ENCODE peak calls at places on chromosomes 13 and 19, in eight cellular contexts. One of them, this sample, is unnamed.

GRCh38 chr13:23598371-23598770 is 28.2 kb downstream of the TNFRSF19 start:
- DNase-seq in adrenal gland: no peak
- DNase-seq in testis: no peak
- DNase-seq in neural progenitor cell: no peak
- DNase-seq in Karpas-422: no peak
- DNase-seq in mammary epithelial cell: no peak
- DNase-seq in fibroblast of lung: peak; percentile 55
- DNase-seq in cardiac muscle cell: no peak
- DNase-seq in this sample: no peak

GRCh38 chr13:109783815-109784589 is 2.4 kb downstream of the IRS2 start:
- DNase-seq in Karpas-422: no peak
- DNase-seq in testis: no peak
- DNase-seq in neural progenitor cell: no peak
- DNase-seq in cardiac muscle cell: no peak
- DNase-seq in adrenal gland: peak; percentile 40
- DNase-seq in fibroblast of lung: no peak
- DNase-seq in mammary epithelial cell: no peak
- DNase-seq in this sample: no peak

GRCh38 chr19:9917322-9917721 is 19.0 kb downstream of the OLFM2 start:
- DNase-seq in adrenal gland: peak; percentile 25
- DNase-seq in neural progenitor cell: peak; percentile 71
- DNase-seq in Karpas-422: peak; percentile 69
- DNase-seq in cardiac muscle cell: peak; percentile 57
- DNase-seq in testis: peak; percentile 47
- DNase-seq in mammary epithelial cell: peak; percentile 58
- DNase-seq in fibroblast of lung: peak; percentile 37
- DNase-seq in this sample: no peak

GRCh38 chr19:43735957-43736356 is 18.8 kb downstream of the SMG9 start:
- DNase-seq in cardiac muscle cell: no peak
- DNase-seq in mammary epithelial cell: no peak
- DNase-seq in Karpas-422: no peak
- DNase-seq in fibroblast of lung: peak; percentile 41
- DNase-seq in neural progenitor cell: no peak
- DNase-seq in adrenal gland: no peak
- DNase-seq in testis: no peak
- DNase-seq in this sample: no peak

GRCh38 chr19:43594710-43595604 is 977 bp downstream of the IRGQ start:
- DNase-seq in cardiac muscle cell: peak; percentile 75
- DNase-seq in fibroblast of lung: peak; percentile 56
- DNase-seq in mammary epithelial cell: peak; percentile 59
- DNase-seq in neural progenitor cell: peak; percentile 91
- DNase-seq in testis: peak; percentile 72
- DNase-seq in Karpas-422: peak; percentile 91
- DNase-seq in adrenal gland: peak; percentile 77
- DNase-seq in this sample: peak; percentile 78

GRCh38 chr19:29263305-29264080 is 50.5 kb upstream of the UQCRFS1 start:
- DNase-seq in testis: peak; percentile 69
- DNase-seq in mammary epithelial cell: peak; percentile 4
- DNase-seq in neural progenitor cell: peak; percentile 78
- DNase-seq in cardiac muscle cell: peak; percentile 68
- DNase-seq in Karpas-422: peak; percentile 85
- DNase-seq in fibroblast of lung: no peak
- DNase-seq in adrenal gland: peak; percentile 50
- DNase-seq in this sample: no peak

GRCh38 chr13:110575322-110576069 is 14.0 kb upstream of the RAB20 start:
- DNase-seq in fibroblast of lung: peak; percentile 9
- DNase-seq in cardiac muscle cell: peak; percentile 11
- DNase-seq in neural progenitor cell: peak; percentile 18
- DNase-seq in mammary epithelial cell: no peak
- DNase-seq in Karpas-422: no peak
- DNase-seq in adrenal gland: peak; percentile 79
- DNase-seq in testis: peak; percentile 52
- DNase-seq in this sample: no peak

GRCh38 chr19:42528354-42529247 is at the start of gene CEACAM1:
- DNase-seq in neural progenitor cell: no peak
- DNase-seq in testis: peak; percentile 62
- DNase-seq in mammary epithelial cell: peak; percentile 58
- DNase-seq in cardiac muscle cell: no peak
- DNase-seq in Karpas-422: no peak
- DNase-seq in adrenal gland: peak; percentile 47
- DNase-seq in fibroblast of lung: no peak
- DNase-seq in this sample: no peak

GRCh38 chr13:93420206-93420605 is 193.6 kb downstream of the GPC6 start:
- DNase-seq in cardiac muscle cell: no peak
- DNase-seq in adrenal gland: no peak
- DNase-seq in testis: no peak
- DNase-seq in neural progenitor cell: no peak
- DNase-seq in mammary epithelial cell: no peak
- DNase-seq in Karpas-422: no peak
- DNase-seq in fibroblast of lung: no peak
- DNase-seq in this sample: no peak

GRCh38 chr13:94609196-94609595 is 7.5 kb downstream of the GPR180 start:
- DNase-seq in cardiac muscle cell: no peak
- DNase-seq in mammary epithelial cell: no peak
- DNase-seq in testis: no peak
- DNase-seq in fibroblast of lung: no peak
- DNase-seq in Karpas-422: no peak
- DNase-seq in neural progenitor cell: no peak
- DNase-seq in adrenal gland: no peak
- DNase-seq in this sample: no peak

GRCh38 chr13:67725999-67726398 is 495.9 kb upstream of the PCDH9 start:
- DNase-seq in testis: no peak
- DNase-seq in Karpas-422: no peak
- DNase-seq in adrenal gland: no peak
- DNase-seq in mammary epithelial cell: no peak
- DNase-seq in fibroblast of lung: no peak
- DNase-seq in neural progenitor cell: no peak
- DNase-seq in cardiac muscle cell: no peak
- DNase-seq in this sample: no peak

GRCh38 chr13:112708560-112709240 is 18.9 kb downstream of the ATP11A start:
- DNase-seq in neural progenitor cell: no peak
- DNase-seq in Karpas-422: no peak
- DNase-seq in testis: no peak
- DNase-seq in cardiac muscle cell: no peak
- DNase-seq in mammary epithelial cell: no peak
- DNase-seq in fibroblast of lung: no peak
- DNase-seq in adrenal gland: peak; percentile 6
- DNase-seq in this sample: no peak

GRCh38 chr13:93262729-93263128 is 36.1 kb downstream of the GPC6 start:
- DNase-seq in adrenal gland: no peak
- DNase-seq in Karpas-422: no peak
- DNase-seq in cardiac muscle cell: no peak
- DNase-seq in neural progenitor cell: no peak
- DNase-seq in testis: no peak
- DNase-seq in fibroblast of lung: peak; percentile 90
- DNase-seq in mammary epithelial cell: peak; percentile 71
- DNase-seq in this sample: no peak

GRCh38 chr13:95154441-95154886 is 146.8 kb downstream of the ABCC4 start:
- DNase-seq in adrenal gland: no peak
- DNase-seq in fibroblast of lung: peak; percentile 25
- DNase-seq in cardiac muscle cell: no peak
- DNase-seq in Karpas-422: no peak
- DNase-seq in neural progenitor cell: no peak
- DNase-seq in mammary epithelial cell: peak; percentile 50
- DNase-seq in testis: no peak
- DNase-seq in this sample: no peak

GRCh38 chr19:29620931-29621351 is 14.9 kb downstream of the POP4 start:
- DNase-seq in mammary epithelial cell: no peak
- DNase-seq in testis: no peak
- DNase-seq in neural progenitor cell: no peak
- DNase-seq in cardiac muscle cell: no peak
- DNase-seq in Karpas-422: no peak
- DNase-seq in fibroblast of lung: no peak
- DNase-seq in adrenal gland: no peak
- DNase-seq in this sample: no peak

GRCh38 chr19:538641-539428 is 5.0 kb upstream of the GZMM start:
- DNase-seq in Karpas-422: no peak
- DNase-seq in cardiac muscle cell: no peak
- DNase-seq in adrenal gland: no peak
- DNase-seq in neural progenitor cell: no peak
- DNase-seq in mammary epithelial cell: no peak
- DNase-seq in fibroblast of lung: no peak
- DNase-seq in testis: no peak
- DNase-seq in this sample: no peak

GRCh38 chr13:112784811-112785418 is 95.1 kb downstream of the ATP11A start:
- DNase-seq in cardiac muscle cell: no peak
- DNase-seq in mammary epithelial cell: no peak
- DNase-seq in fibroblast of lung: no peak
- DNase-seq in neural progenitor cell: no peak
- DNase-seq in Karpas-422: no peak
- DNase-seq in adrenal gland: no peak
- DNase-seq in testis: no peak
- DNase-seq in this sample: no peak

GRCh38 chr13:39767791-39768564 is 112.5 kb downstream of the COG6 start:
- DNase-seq in fibroblast of lung: no peak
- DNase-seq in Karpas-422: no peak
- DNase-seq in adrenal gland: no peak
- DNase-seq in mammary epithelial cell: no peak
- DNase-seq in testis: no peak
- DNase-seq in neural progenitor cell: peak; percentile 42
- DNase-seq in cardiac muscle cell: no peak
- DNase-seq in this sample: no peak

GRCh38 chr19:35901854-35902661 is at the start of gene HCST:
- DNase-seq in neural progenitor cell: no peak
- DNase-seq in adrenal gland: no peak
- DNase-seq in testis: no peak
- DNase-seq in cardiac muscle cell: no peak
- DNase-seq in fibroblast of lung: peak; percentile 75
- DNase-seq in Karpas-422: peak; percentile 64
- DNase-seq in mammary epithelial cell: peak; percentile 41
- DNase-seq in this sample: no peak

GRCh38 chr19:33740811-33741396 is 55.8 kb upstream of the KCTD15 start:
- DNase-seq in Karpas-422: peak; percentile 71
- DNase-seq in testis: peak; percentile 52
- DNase-seq in fibroblast of lung: peak; percentile 27
- DNase-seq in adrenal gland: no peak
- DNase-seq in cardiac muscle cell: peak; percentile 88
- DNase-seq in neural progenitor cell: peak; percentile 90
- DNase-seq in mammary epithelial cell: peak; percentile 16
- DNase-seq in this sample: no peak

GRCh38 chr19:31253816-31254551 is 95.3 kb downstream of the TSHZ3 start:
- DNase-seq in Karpas-422: no peak
- DNase-seq in adrenal gland: no peak
- DNase-seq in cardiac muscle cell: no peak
- DNase-seq in testis: no peak
- DNase-seq in mammary epithelial cell: peak; percentile 86
- DNase-seq in neural progenitor cell: no peak
- DNase-seq in fibroblast of lung: peak; percentile 62
- DNase-seq in this sample: no peak

DNA sequence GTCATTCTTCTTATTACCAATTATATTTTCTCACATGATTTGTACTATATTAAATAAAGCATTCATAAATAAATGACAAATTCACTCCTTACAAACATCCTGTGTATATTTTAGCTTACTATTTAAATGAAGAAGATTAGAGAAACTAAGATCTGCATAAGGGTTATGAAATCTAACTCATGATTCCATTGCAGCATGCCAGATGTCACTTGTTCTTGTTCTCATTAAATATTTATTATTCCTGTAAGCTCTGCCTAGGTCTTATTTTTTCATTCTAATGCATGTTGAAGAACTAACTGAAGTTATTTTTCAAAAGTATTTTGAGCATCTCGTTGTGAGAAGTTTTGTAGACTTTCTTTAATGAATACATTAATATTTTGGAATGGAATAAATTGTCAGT is 18.4 kb downstream of the NUP58 start:
- DNase-seq in fibroblast of lung: no peak
- DNase-seq in Karpas-422: no peak
- DNase-seq in adrenal gland: no peak
- DNase-seq in testis: no peak
- DNase-seq in neural progenitor cell: no peak
- DNase-seq in cardiac muscle cell: no peak
- DNase-seq in mammary epithelial cell: no peak
- DNase-seq in this sample: no peak
- H3K4me3 ChIP-seq in fibroblast of lung: no peak overlapping the region
- H3K4me3 ChIP-seq in Karpas-422: no peak overlapping the region
- H3K4me3 ChIP-seq in adrenal gland: no peak overlapping the region
- H3K4me3 ChIP-seq in testis: no peak overlapping the region
- H3K4me3 ChIP-seq in neural progenitor cell: no peak overlapping the region
- H3K4me3 ChIP-seq in cardiac muscle cell: no peak overlapping the region
- H3K4me3 ChIP-seq in mammary epithelial cell: no peak overlapping the region
- H3K4me3 ChIP-seq in this sample: no peak overlapping the region

GRCh38 chr13:99687728-99688397 is 186.6 kb downstream of the TM9SF2 start:
- DNase-seq in neural progenitor cell: peak; percentile 65
- DNase-seq in cardiac muscle cell: no peak
- DNase-seq in testis: no peak
- DNase-seq in adrenal gland: no peak
- DNase-seq in mammary epithelial cell: no peak
- DNase-seq in Karpas-422: no peak
- DNase-seq in fibroblast of lung: peak; percentile 70
- DNase-seq in this sample: no peak
- H3K27ac ChIP-seq in neural progenitor cell: peak overlapping the region; percentile 86
- H3K27ac ChIP-seq in cardiac muscle cell: no peak overlapping the region
- H3K27ac ChIP-seq in testis: no peak overlapping the region
- H3K27ac ChIP-seq in adrenal gland: no peak overlapping the region
- H3K27ac ChIP-seq in mammary epithelial cell: no peak overlapping the region
- H3K27ac ChIP-seq in Karpas-422: peak overlapping the region; percentile 82
- H3K27ac ChIP-seq in fibroblast of lung: no peak overlapping the region
- H3K27ac ChIP-seq in this sample: no peak overlapping the region

DNA sequence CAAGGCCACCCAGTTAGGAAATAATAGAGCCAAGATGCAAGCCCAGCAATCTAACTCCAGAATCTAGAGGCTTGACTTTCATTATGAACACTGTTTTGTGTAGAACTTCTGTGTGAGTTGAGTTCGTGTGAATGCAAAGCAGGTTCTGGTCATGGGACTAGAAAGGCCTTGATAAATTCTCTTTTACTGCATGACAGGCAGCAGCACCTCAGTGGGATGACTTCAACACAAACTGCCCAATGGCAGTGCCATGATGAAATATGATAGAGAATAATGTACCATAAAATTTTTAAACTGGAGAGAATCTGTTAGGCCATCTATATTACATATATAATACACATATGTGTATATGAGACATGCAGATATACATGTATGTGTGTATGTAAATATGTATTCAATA is 214.5 kb downstream of the KLF5 start:
- DNase-seq in adrenal gland: no peak
- DNase-seq in Karpas-422: no peak
- DNase-seq in mammary epithelial cell: no peak
- DNase-seq in cardiac muscle cell: no peak
- DNase-seq in neural progenitor cell: no peak
- DNase-seq in testis: no peak
- DNase-seq in fibroblast of lung: no peak
- DNase-seq in this sample: no peak
- H3K4me3 ChIP-seq in adrenal gland: no peak overlapping the region
- H3K4me3 ChIP-seq in Karpas-422: no peak overlapping the region
- H3K4me3 ChIP-seq in mammary epithelial cell: no peak overlapping the region
- H3K4me3 ChIP-seq in cardiac muscle cell: no peak overlapping the region
- H3K4me3 ChIP-seq in neural progenitor cell: no peak overlapping the region
- H3K4me3 ChIP-seq in testis: no peak overlapping the region
- H3K4me3 ChIP-seq in fibroblast of lung: no peak overlapping the region
- H3K4me3 ChIP-seq in this sample: no peak overlapping the region

DNA sequence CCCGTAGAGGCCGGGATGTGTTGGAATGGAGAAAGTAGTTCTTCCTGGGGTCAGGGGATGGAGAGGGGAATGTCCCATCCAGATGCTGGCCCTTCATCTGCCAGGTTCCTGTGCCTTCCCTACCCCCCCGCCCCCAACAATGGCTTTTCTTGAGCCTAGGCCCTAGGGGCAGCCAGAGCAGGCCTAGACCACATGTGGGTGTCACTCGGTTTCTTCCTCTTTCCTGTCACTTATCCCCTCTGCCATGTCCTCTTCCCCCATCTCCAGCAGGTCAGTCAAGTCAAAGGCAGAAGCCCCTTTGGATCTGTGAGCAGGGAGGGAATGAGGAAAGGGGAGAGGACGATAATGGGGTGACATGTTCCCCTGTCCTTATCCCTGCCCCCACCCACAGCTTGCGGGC is 36.4 kb downstream of the LYL1 start:
- DNase-seq in testis: no peak
- DNase-seq in adrenal gland: no peak
- DNase-seq in mammary epithelial cell: no peak
- DNase-seq in neural progenitor cell: no peak
- DNase-seq in Karpas-422: no peak
- DNase-seq in cardiac muscle cell: no peak
- DNase-seq in fibroblast of lung: no peak
- DNase-seq in this sample: no peak
- H3K27ac ChIP-seq in testis: no peak overlapping the region
- H3K27ac ChIP-seq in adrenal gland: no peak overlapping the region
- H3K27ac ChIP-seq in mammary epithelial cell: no peak overlapping the region
- H3K27ac ChIP-seq in neural progenitor cell: no peak overlapping the region
- H3K27ac ChIP-seq in Karpas-422: no peak overlapping the region
- H3K27ac ChIP-seq in cardiac muscle cell: no peak overlapping the region
- H3K27ac ChIP-seq in fibroblast of lung: no peak overlapping the region
- H3K27ac ChIP-seq in this sample: peak overlapping the region; percentile 99

This sample was measured in ascending aorta.